ENCODE peak calls at places on chromosomes 12 and 14, in nine cellular contexts. A is left ventricle myocardium superior; K is choroid plexus epithelial cell; I is A549; X is fibroblast of the conjunctiva; Y is Calu3; F is stimulated activated CD4-positive, alpha-beta T cell treated with anti-CD3 and anti-CD28 coated beads, TNF-alpha, amount 100 ng/mL, for 24 hours; P is EL; G is NCI-H1092 treated with DMSO at 0.1 percent for 48 hours. J is an unnamed sample.

GRCh38 chr14:55545779-55546178 is 34.2 kb upstream of the KTN1 start:
- DNase-seq in Y (no peak), A (no peak), X (no peak), G (no peak), K (no peak), I (no peak), P (no peak), F (no peak), J (no peak)

GRCh38 chr12:26791328-26791791 is 41.6 kb downstream of the ITPR2 start:
- DNase-seq in X (no peak), P (peak), K (peak), G (no peak), I (no peak), A (no peak), F (no peak), Y (no peak), J (no peak)

GRCh38 chr12:779745-780734 is 27.7 kb downstream of the WNK1 start:
- DNase-seq in Y (no peak), A (no peak), I (peak), K (peak), G (peak), P (peak), X (no peak), F (no peak), J (no peak)

GRCh38 chr12:115849262-115849943 is 428.1 kb downstream of the MED13L start:
- DNase-seq in I (no peak), G (no peak), P (no peak), Y (no peak), K (no peak), F (no peak), X (no peak), A (no peak), J (no peak)

GRCh38 chr14:105974902-105975301 is 448.5 kb downstream of the TMEM121 start:
- DNase-seq in X (no peak), Y (peak), I (no peak), G (peak), K (no peak), F (peak), A (no peak), P (no peak), J (peak)

GRCh38 chr14:90381011-90381790 is 15.6 kb upstream of the CALM1 start:
- DNase-seq in I (no peak), G (peak), F (no peak), Y (no peak), X (no peak), P (no peak), K (peak), A (peak), J (peak)

GRCh38 chr14:99657645-99658155 is 12.8 kb downstream of the HHIPL1 start:
- DNase-seq in G (no peak), A (no peak), P (no peak), X (no peak), I (no peak), K (no peak), Y (no peak), F (no peak), J (no peak)

GRCh38 chr14:100914597-100915021 is 11.1 kb upstream of the RTL1 start:
- DNase-seq in G (no peak), X (no peak), A (no peak), I (no peak), K (peak), P (peak), F (no peak), Y (no peak), J (no peak)

GRCh38 chr12:110689601-110690430 is 901 bp upstream of the HVCN1 start:
- DNase-seq in K (peak), A (peak), F (no peak), P (no peak), X (no peak), G (no peak), I (no peak), Y (peak), J (no peak)

GRCh38 chr14:68589447-68590232 is 203.2 kb downstream of the ZFP36L1 start:
- DNase-seq in Y (no peak), F (no peak), K (peak), G (no peak), X (peak), P (no peak), A (peak), I (no peak), J (no peak)

GRCh38 chr12:89514751-89515150 is 9.8 kb downstream of the GALNT4 start:
- DNase-seq in I (no peak), A (no peak), P (no peak), G (no peak), K (no peak), X (no peak), F (no peak), Y (no peak), J (no peak)

GRCh38 chr12:124411291-124411878 is 116.5 kb downstream of the RFLNA start:
- DNase-seq in P (peak), I (no peak), X (peak), A (peak), Y (no peak), F (no peak), G (no peak), K (peak), J (peak)

GRCh38 chr12:59076611-59077010 is 156.3 kb upstream of the LRIG3 start:
- DNase-seq in G (no peak), K (no peak), P (no peak), F (no peak), I (no peak), A (no peak), X (no peak), Y (no peak), J (no peak)

GRCh38 chr12:6333566-6333965 is 8.3 kb downstream of the TNFRSF1A start:
- DNase-seq in F (no peak), Y (no peak), P (peak), X (no peak), G (no peak), I (no peak), A (no peak), K (peak), J (no peak)

GRCh38 chr14:31389947-31390346 is 30.4 kb downstream of the HEATR5A start:
- DNase-seq in A (no peak), P (no peak), Y (no peak), I (no peak), X (no peak), F (no peak), K (no peak), G (no peak), J (no peak)

GRCh38 chr12:106247731-106248176 is at the start of gene CKAP4:
- DNase-seq in Y (peak), X (peak), A (peak), F (no peak), K (peak), I (peak), P (peak), G (peak), J (peak)

GRCh38 chr14:95037273-95037672 is 120.1 kb downstream of the DICER1 start:
- DNase-seq in X (no peak), I (no peak), K (no peak), A (no peak), P (no peak), G (no peak), Y (no peak), F (no peak), J (no peak)